ENCODE peak calls at places on chromosomes 11 and 22, in eight cellular contexts. W is Caco-2; H is stimulated activated CD4-positive, alpha-beta T cell treated with anti-CD3 and anti-CD28 coated beads, Interleukin-1b, Interleukin-23, amount 100 ng/mL, for 24 hours; M is ovary; J is small intestine; K is C1 segment of cervical spinal cord; F is EL; B is stimulated activated naive CD4-positive, alpha-beta T cell. O is an unnamed sample.
A peak's percentile ranks its signal among the peaks of the same experiment; 100 is the strongest.

GRCh38 chr11:120858740-120859139 is 165.2 kb upstream of the TBCEL start:
- DNase-seq in B (no peak), J (no peak), K (no peak), W (no peak), H (no peak), F (no peak), M (no peak), O (no peak)

GRCh38 chr11:109940816-109941215 is 152.4 kb upstream of the ZC3H12C start:
- DNase-seq in M (no peak), H (no peak), K (no peak), B (no peak), J (no peak), F (peak; percentile 87), W (no peak), O (no peak)

GRCh38 chr22:40898850-40899357 is 37.0 kb upstream of the DNAJB7 start:
- DNase-seq in K (peak; percentile 23), B (peak; percentile 45), F (peak; percentile 70), H (no peak), J (peak; percentile 78), W (peak; percentile 40), M (no peak), O (peak; percentile 62)

GRCh38 chr11:18364495-18365047 is 29.8 kb upstream of the LDHA start:
- DNase-seq in J (no peak), M (no peak), F (no peak), K (no peak), W (no peak), H (no peak), B (no peak), O (no peak)

GRCh38 chr11:104678408-104678807 is 219.9 kb downstream of the CASP12 start:
- DNase-seq in F (no peak), K (no peak), B (no peak), J (no peak), H (no peak), W (no peak), M (no peak), O (no peak)

GRCh38 chr11:44858796-44859527 is 91.7 kb downstream of the TP53I11 start:
- DNase-seq in B (no peak), J (no peak), K (peak; percentile 56), F (no peak), M (no peak), H (no peak), W (no peak), O (no peak)

GRCh38 chr11:73395297-73396208 is 19.4 kb downstream of the RELT start:
- DNase-seq in J (no peak), H (no peak), K (no peak), B (no peak), W (no peak), M (no peak), F (no peak), O (no peak)

GRCh38 chr11:18108254-18108653 is 2.4 kb upstream of the SAAL1 start:
- DNase-seq in W (no peak), F (no peak), M (no peak), B (no peak), H (no peak), J (no peak), K (no peak), O (no peak)

GRCh38 chr11:120344302-120345004 is 8.2 kb downstream of the ARHGEF12 start:
- DNase-seq in H (no peak), W (no peak), B (peak; percentile 78), M (no peak), F (peak; percentile 83), K (no peak), J (peak; percentile 70), O (no peak)

GRCh38 chr11:16788141-16789060 is 50.0 kb downstream of the C11orf58 start:
- DNase-seq in B (peak; percentile 14), M (peak; percentile 67), W (peak; percentile 83), H (no peak), J (peak; percentile 60), K (peak; percentile 5), F (peak; percentile 68), O (peak; percentile 49)

GRCh38 chr11:21514298-21514697 is 678.6 kb upstream of the ANO5 start:
- DNase-seq in K (no peak), M (no peak), F (no peak), B (no peak), H (no peak), W (peak; percentile 6), J (peak; percentile 4), O (peak; percentile 1)

GRCh38 chr11:39673994-39674393 is 1785.5 kb downstream of the LRRC4C start:
- DNase-seq in H (no peak), J (no peak), M (no peak), K (no peak), F (no peak), B (no peak), W (no peak), O (no peak)